ENCODE peak calls at places on chromosomes 11 and 22, in eight cellular contexts. L is transverse colon, F is cardiac fibroblast, A is kidney epithelial cell, N is bronchial epithelial cell, H is astrocyte of the spinal cord, I is brain microvascular endothelial cell, V is spleen. E is an unnamed sample.

GRCh38 chr11:47184711-47185304 is 1.4 kb downstream of the PACSIN3 start:
- DNase-seq in A (no peak), F (peak), H (no peak), I (no peak), N (no peak), L (no peak), V (no peak), E (no peak)

GRCh38 chr11:40602866-40603578 is 856.4 kb downstream of the LRRC4C start:
- DNase-seq in H (no peak), N (peak), I (no peak), F (no peak), L (no peak), V (no peak), A (peak), E (no peak)

GRCh38 chr11:2265854-2266585 is 4.4 kb downstream of the ASCL2 start:
- DNase-seq in A (no peak), I (no peak), N (no peak), L (no peak), F (no peak), V (no peak), H (no peak), E (no peak)

GRCh38 chr11:96241351-96241841 is 101.6 kb downstream of the MAML2 start:
- DNase-seq in N (no peak), A (no peak), L (peak), F (no peak), I (no peak), H (no peak), V (no peak), E (no peak)

GRCh38 chr11:1706634-1707400 is 9.8 kb downstream of the KRTAP5-6 start:
- DNase-seq in H (no peak), L (no peak), F (peak), N (no peak), I (no peak), A (no peak), V (peak), E (no peak)

GRCh38 chr11:74388678-74389327 is 9.4 kb downstream of the PGM2L1 start:
- DNase-seq in V (no peak), N (peak), I (peak), H (peak), F (peak), L (peak), A (no peak), E (peak)

GRCh38 chr11:34508514-34508913 is 5.1 kb downstream of the ELF5 start:
- DNase-seq in H (no peak), V (no peak), N (no peak), L (no peak), F (no peak), I (no peak), A (no peak), E (no peak)

GRCh38 chr22:36816338-36816634 is 549 bp downstream of the PVALB start:
- DNase-seq in I (no peak), L (no peak), A (no peak), N (no peak), V (no peak), H (no peak), F (no peak), E (no peak)

GRCh38 chr22:49475253-49475652 is 352.4 kb downstream of the BRD1 start:
- DNase-seq in V (no peak), L (no peak), H (no peak), I (no peak), N (no peak), A (no peak), F (no peak), E (no peak)

DNA sequence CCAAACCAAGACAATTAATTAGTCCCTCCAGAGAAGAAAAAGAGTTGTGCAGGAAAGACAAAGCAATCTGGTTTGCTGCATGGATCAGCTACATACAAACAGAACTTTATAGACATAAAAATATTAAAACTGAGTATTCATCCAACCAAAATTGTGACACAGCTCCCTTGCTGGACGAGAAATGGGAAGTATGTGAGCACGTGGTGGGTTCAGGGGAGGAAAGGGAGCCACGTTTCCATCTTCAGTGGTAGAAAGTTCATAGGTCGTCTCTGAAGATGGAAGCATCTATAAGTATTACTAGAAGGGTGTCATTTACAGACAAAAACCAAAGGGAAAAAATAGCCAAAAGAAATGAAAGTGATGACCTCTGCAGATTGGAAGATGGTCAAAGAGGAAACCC is 7.1 kb upstream of the KCNJ5 start:
- DNase-seq in F (no peak), A (no peak), L (no peak), H (no peak), I (no peak), N (no peak), V (no peak), E (no peak)
- H3K4me3 ChIP-seq in F (no peak), A (no peak), L (no peak), H (no peak), I (no peak), N (no peak), V (no peak), E (no peak)

DNA sequence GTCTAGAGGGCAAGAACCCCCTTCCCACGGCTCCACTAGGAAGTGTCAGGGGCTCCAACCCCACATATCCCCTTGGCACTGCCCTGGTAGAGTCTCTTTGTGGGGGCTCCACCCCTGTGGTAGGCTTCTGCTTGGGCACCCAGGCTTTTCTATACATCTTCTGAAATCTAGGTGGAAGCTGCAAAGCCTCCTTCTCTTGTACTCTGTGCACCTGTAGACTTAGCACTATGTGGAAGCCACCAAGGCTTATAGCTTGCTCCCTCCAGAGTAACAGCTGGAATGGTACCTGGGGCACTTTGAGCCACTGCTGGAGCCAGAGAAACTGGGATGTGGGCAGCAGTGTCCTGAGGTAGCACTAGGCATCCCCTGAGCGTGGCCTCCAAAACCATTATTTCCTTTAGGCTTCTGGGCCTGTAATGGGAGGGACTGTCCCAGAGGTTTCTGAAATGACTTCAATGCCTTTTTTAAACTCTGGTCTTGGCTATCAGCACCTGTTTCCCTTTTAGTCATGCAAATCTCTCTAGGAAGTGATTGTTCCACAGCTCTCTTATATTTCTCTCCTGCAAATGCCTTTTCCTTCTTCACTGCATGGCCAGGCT is 68.4 kb downstream of the TRAF6 start:
- DNase-seq in V (no peak), A (no peak), I (no peak), F (no peak), N (no peak), L (no peak), H (no peak), E (no peak)
- TF ChIP-seq CTCF in V (no peak), A (no peak), I (no peak), F (no peak), N (no peak), L (no peak), H (no peak), E (no peak)

DNA sequence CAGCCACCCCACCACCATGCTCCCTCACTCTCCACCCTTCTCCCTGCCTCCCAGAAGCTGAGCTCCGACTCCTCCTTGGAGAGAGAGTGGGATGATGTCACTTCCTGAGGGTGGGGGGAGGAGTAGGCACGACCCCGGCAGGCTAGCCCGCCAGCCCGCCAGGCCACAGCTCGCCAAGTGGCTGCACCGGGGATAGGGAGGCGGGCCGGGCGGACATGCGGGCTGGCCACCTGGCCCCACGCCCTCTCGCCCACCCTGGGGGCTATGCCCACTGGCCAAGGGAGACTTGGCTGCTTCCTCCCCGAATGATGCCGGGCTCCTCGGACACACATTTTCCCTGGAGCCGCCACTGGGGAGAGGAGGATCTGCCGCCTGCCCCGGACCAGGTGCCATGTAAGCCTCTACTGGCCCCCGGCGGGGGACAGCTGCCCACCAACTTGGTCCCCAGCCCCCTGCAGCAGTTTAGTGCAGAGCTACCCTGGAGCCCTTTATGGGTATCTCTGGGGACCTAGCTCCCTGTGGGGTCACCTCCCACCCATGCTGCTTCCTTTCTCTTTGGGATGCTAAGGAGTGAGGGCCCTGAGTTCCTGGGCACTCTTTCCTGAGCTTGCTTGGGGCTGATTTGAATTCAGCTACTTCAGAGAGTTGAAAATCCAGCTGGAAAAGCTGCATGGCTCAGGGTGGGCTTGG is 33.7 kb upstream of the MYRF start:
- DNase-seq in I (peak), F (peak), N (no peak), H (peak), L (no peak), A (no peak), V (no peak), E (peak)
- H3K4me3 ChIP-seq in I (peak), F (peak), N (peak), H (peak), L (peak), A (peak), V (peak), E (peak)

GRCh38 chr11:19676508-19677379 is 35.9 kb upstream of the NAV2 start:
- DNase-seq in I (peak), V (no peak), F (peak), L (no peak), A (no peak), N (no peak), H (peak), E (no peak)
- TF ChIP-seq CTCF in I (no peak), V (no peak), F (no peak), L (no peak), A (no peak), N (no peak), H (no peak), E (no peak)

GRCh38 chr11:115927823-115928329 is 423.7 kb upstream of the CADM1 start:
- DNase-seq in H (no peak), I (no peak), A (no peak), L (no peak), V (no peak), N (no peak), F (no peak), E (no peak)
- H3K4me3 ChIP-seq in H (no peak), I (no peak), A (no peak), L (no peak), V (no peak), N (no peak), F (no peak), E (no peak)

GRCh38 chr11:73227571-73228211 is 9.6 kb downstream of the P2RY2 start:
- DNase-seq in I (no peak), A (no peak), L (peak), V (peak), F (no peak), H (no peak), N (peak), E (no peak)
- TF ChIP-seq CTCF in I (no peak), A (peak), L (peak), V (no peak), F (no peak), H (no peak), N (peak), E (no peak)

GRCh38 chr22:22025320-22026156 is 43.0 kb upstream of the TOP3B start:
- DNase-seq in N (no peak), V (peak), L (no peak), F (no peak), A (no peak), H (no peak), I (no peak), E (no peak)
- H3K4me3 ChIP-seq in N (no peak), V (no peak), L (no peak), F (no peak), A (no peak), H (no peak), I (no peak), E (no peak)

GRCh38 chr11:121536116-121536515 is 83.3 kb upstream of the SORL1-AS1 start:
- DNase-seq in N (no peak), A (no peak), V (no peak), H (no peak), I (no peak), L (no peak), F (no peak), E (no peak)
- TF ChIP-seq CTCF in N (no peak), A (no peak), V (no peak), H (no peak), I (no peak), L (no peak), F (no peak), E (no peak)

E was measured in HFF-Myc.